ENCODE peak calls at places on chromosomes 11 and 22, in eight cellular contexts. C is A549, Z is stomach, W is HepG2, T is tibial nerve, L is suprapubic skin, M is transverse colon, E is SK-N-SH. V is an unnamed sample.

GRCh38 chr11:110172666-110173065 is 79.5 kb downstream of the ZC3H12C start:
- DNase-seq in C (no peak), Z (no peak), W (no peak), T (no peak), L (no peak), M (no peak), E (no peak), V (no peak)

GRCh38 chr22:46828323-46829139 is 66.1 kb downstream of the TBC1D22A start:
- DNase-seq in C (peak; percentile 17), Z (no peak), W (no peak), T (no peak), L (no peak), M (no peak), E (peak; percentile 3), V (no peak)

GRCh38 chr11:108670381-108670930 is 5.6 kb downstream of the DDX10 start:
- DNase-seq in C (no peak), Z (no peak), W (no peak), T (no peak), L (no peak), M (no peak), E (peak; percentile 34), V (no peak)

GRCh38 chr11:12775955-12776354 is 101.7 kb downstream of the TEAD1 start:
- DNase-seq in C (no peak), Z (no peak), W (no peak), T (no peak), L (no peak), M (no peak), E (no peak), V (no peak)

GRCh38 chr11:108559340-108559739 is 34.2 kb downstream of the EXPH5 start:
- DNase-seq in C (no peak), Z (no peak), W (no peak), T (no peak), L (no peak), M (no peak), E (no peak), V (no peak)

GRCh38 chr11:22304337-22304961 is 33.7 kb upstream of the SLC17A6 start:
- DNase-seq in C (peak; percentile 52), Z (no peak), W (peak; percentile 12), T (no peak), L (no peak), M (no peak), E (peak; percentile 44), V (no peak)

GRCh38 chr11:45927684-45928413 is 5.4 kb downstream of the LARGE2 start:
- DNase-seq in C (no peak), Z (no peak), W (no peak), T (no peak), L (peak; percentile 56), M (no peak), E (no peak), V (no peak)

GRCh38 chr22:42892571-42893316 is 35.7 kb upstream of the ARFGAP3 start:
- DNase-seq in C (no peak), Z (peak; percentile 82), W (no peak), T (no peak), L (no peak), M (no peak), E (no peak), V (no peak)

GRCh38 chr11:22459053-22459452 is 120.9 kb downstream of the SLC17A6 start:
- DNase-seq in C (no peak), Z (no peak), W (no peak), T (no peak), L (no peak), M (no peak), E (no peak), V (no peak)

GRCh38 chr11:118917488-118918127 is 8.1 kb downstream of the BCL9L start:
- DNase-seq in C (peak; percentile 94), Z (no peak), W (peak; percentile 74), T (peak; percentile 81), L (peak; percentile 92), M (peak; percentile 77), E (no peak), V (peak; percentile 75)

GRCh38 chr11:65021509-65021908 is 5.7 kb upstream of the SNX15 start:
- DNase-seq in C (no peak), Z (no peak), W (no peak), T (no peak), L (no peak), M (no peak), E (no peak), V (no peak)

GRCh38 chr22:16866167-16866566 is 41.0 kb upstream of the XKR3 start:
- DNase-seq in C (no peak), Z (no peak), W (no peak), T (no peak), L (no peak), M (no peak), E (no peak), V (no peak)

GRCh38 chr11:33674035-33674814 is 26.4 kb downstream of the C11orf91 start:
- DNase-seq in C (no peak), Z (no peak), W (no peak), T (no peak), L (no peak), M (no peak), E (no peak), V (no peak)

GRCh38 chr11:3222003-3222855 is 3.6 kb upstream of the MRGPRG start:
- DNase-seq in C (no peak), Z (peak; percentile 20), W (no peak), T (no peak), L (no peak), M (peak; percentile 4), E (peak; percentile 22), V (no peak)

GRCh38 chr11:3219281-3219892 is 774 bp upstream of the MRGPRG start:
- DNase-seq in C (no peak), Z (peak; percentile 22), W (no peak), T (no peak), L (peak; percentile 45), M (peak; percentile 6), E (no peak), V (peak; percentile 7)

GRCh38 chr11:3221408-3222002 is 2.9 kb upstream of the MRGPRG start:
- DNase-seq in C (no peak), Z (peak; percentile 20), W (no peak), T (no peak), L (no peak), M (no peak), E (peak; percentile 52), V (no peak)

GRCh38 chr11:3220101-3220500 is 1.5 kb upstream of the MRGPRG start:
- DNase-seq in C (no peak), Z (no peak), W (no peak), T (no peak), L (no peak), M (peak; percentile 3), E (peak; percentile 23), V (no peak)

DNA sequence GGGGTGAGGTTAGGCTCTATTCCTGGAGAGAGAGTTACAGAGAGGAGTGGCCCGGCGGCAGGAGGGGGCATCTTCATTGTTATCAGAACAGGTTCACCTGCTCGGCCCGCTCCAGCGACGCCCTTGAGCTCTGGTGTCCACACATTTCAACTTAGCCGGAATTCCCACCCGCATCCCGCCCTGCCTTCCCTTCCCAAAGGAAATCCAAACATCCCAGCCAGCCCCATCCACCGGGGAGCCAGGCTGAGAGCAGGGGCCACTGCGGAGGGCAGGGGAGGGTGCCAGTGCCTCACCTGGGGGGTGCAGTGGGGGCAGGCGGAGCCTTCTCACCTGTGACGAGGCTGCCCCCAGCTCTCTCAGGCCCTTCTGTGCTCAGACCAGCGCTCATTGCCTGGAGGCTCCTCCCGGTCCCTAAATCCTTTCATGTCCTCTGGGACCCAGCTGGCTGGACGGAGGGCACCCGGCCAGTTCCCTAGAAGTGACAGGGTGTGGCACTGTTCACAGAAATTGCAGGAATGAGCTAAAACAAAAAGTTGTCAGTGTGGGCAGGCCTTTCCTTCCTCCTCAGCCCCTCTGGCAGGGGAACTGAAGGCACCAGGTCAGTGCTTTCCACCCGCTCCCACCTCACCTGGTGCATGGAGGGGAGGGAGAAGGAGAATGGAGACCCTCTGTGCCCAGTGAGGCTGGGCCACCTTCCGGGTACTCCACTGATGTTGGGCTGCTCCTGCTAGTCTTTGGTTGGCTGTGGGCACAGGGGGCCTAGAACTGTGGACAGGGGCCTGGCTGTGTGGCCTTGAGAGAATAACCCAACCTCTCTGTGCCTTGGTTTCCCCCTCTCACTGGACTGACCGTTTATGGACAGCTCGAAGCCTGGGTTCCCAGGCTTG is 2.2 kb upstream of the MRGPRG start:
- DNase-seq in C (no peak), Z (peak; percentile 24), W (no peak), T (no peak), L (peak; percentile 59), M (peak; percentile 7), E (peak; percentile 24), V (peak; percentile 5)
- TF ChIP-seq EP300 in C (no peak), Z (no peak), W (no peak), T (no peak), L (no peak), M (no peak), E (no peak), V (no peak)

GRCh38 chr22:24594569-24595120 is 1.8 kb upstream of the LRRC75B start:
- DNase-seq in C (no peak), Z (peak; percentile 78), W (no peak), T (no peak), L (peak; percentile 70), M (no peak), E (peak; percentile 52), V (no peak)
- TF ChIP-seq EP300 in C (no peak), Z (no peak), W (no peak), T (no peak), L (no peak), M (no peak), E (no peak), V (no peak)

DNA sequence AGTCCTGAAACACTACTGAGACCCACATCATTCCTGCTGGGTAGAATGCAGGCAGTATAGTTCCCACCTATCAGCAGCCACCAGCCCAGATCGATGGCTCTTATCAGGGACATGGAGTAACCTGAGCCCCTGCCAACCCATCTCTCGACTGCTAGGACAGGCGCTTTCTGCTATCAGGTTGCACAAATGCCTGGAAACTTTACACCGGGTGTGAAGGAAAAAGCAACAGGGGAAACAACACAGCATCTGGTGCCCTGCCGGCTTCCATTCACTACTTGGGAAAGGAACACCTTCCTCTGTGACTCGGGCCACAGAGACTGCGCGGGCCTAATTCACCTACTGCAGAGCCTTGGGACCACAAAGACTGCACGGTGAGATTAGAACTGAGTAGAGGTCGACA is 18.5 kb downstream of the RBFOX2 start:
- DNase-seq in C (no peak), Z (no peak), W (no peak), T (no peak), L (no peak), M (no peak), E (no peak), V (no peak)
- TF ChIP-seq EP300 in C (no peak), Z (no peak), W (no peak), T (no peak), L (no peak), M (no peak), E (no peak), V (no peak)

GRCh38 chr11:130624946-130625345 is 176.5 kb downstream of the ADAMTS15 start:
- DNase-seq in C (no peak), Z (no peak), W (no peak), T (no peak), L (no peak), M (no peak), E (no peak), V (no peak)

GRCh38 chr11:130631119-130631518 is 182.7 kb downstream of the ADAMTS15 start:
- DNase-seq in C (peak; percentile 70), Z (no peak), W (no peak), T (no peak), L (no peak), M (no peak), E (no peak), V (no peak)

GRCh38 chr11:130625907-130626306 is 177.5 kb downstream of the ADAMTS15 start:
- DNase-seq in C (no peak), Z (no peak), W (no peak), T (no peak), L (no peak), M (no peak), E (no peak), V (no peak)

GRCh38 chr11:130633466-130633865 is 185.0 kb downstream of the ADAMTS15 start:
- DNase-seq in C (no peak), Z (no peak), W (no peak), T (no peak), L (no peak), M (no peak), E (no peak), V (no peak)

GRCh38 chr11:130629039-130629438 is 180.6 kb downstream of the ADAMTS15 start:
- DNase-seq in C (no peak), Z (no peak), W (no peak), T (no peak), L (no peak), M (no peak), E (no peak), V (no peak)
- TF ChIP-seq EP300 in C (no peak), Z (no peak), W (no peak), T (no peak), L (no peak), M (no peak), E (no peak), V (no peak)

V was measured in ovary.